ENCODE peak calls at places on chromosomes 12 and 14, in seven cellular contexts. G is transverse colon; Q is right lobe of liver; K is SK-N-SH; I is pancreas; L is fibroblast of lung; T is CD8-positive, alpha-beta T cell. Y is an unnamed sample.

GRCh38 chr12:80472912-80473500 is 29.0 kb downstream of the PTPRQ start:
- DNase-seq in G (no peak), Q (no peak), K (peak; percentile 20), I (no peak), L (peak; percentile 90), T (no peak), Y (no peak)

GRCh38 chr12:124786065-124786964 is 77.3 kb downstream of the SCARB1 start:
- DNase-seq in G (peak; percentile 53), Q (no peak), K (peak; percentile 98), I (no peak), L (peak; percentile 92), T (no peak), Y (no peak)

GRCh38 chr14:51398898-51399297 is 158.9 kb downstream of the TMX1 start:
- DNase-seq in G (no peak), Q (no peak), K (no peak), I (no peak), L (peak; percentile 83), T (no peak), Y (peak; percentile 95)

GRCh38 chr12:131091976-131092691 is 138.4 kb downstream of the ADGRD1 start:
- DNase-seq in G (peak; percentile 6), Q (peak; percentile 40), K (no peak), I (no peak), L (no peak), T (no peak), Y (peak; percentile 36)

GRCh38 chr14:77391441-77391840 is 14.3 kb downstream of the SAMD15 start:
- DNase-seq in G (no peak), Q (no peak), K (no peak), I (no peak), L (no peak), T (no peak), Y (no peak)

GRCh38 chr14:105851716-105852377 is 325.5 kb downstream of the TMEM121 start:
- DNase-seq in G (peak; percentile 4), Q (no peak), K (peak; percentile 26), I (peak; percentile 44), L (no peak), T (no peak), Y (peak; percentile 57)

GRCh38 chr12:29960113-29960512 is 176.4 kb upstream of the TMTC1 start:
- DNase-seq in G (no peak), Q (no peak), K (no peak), I (no peak), L (no peak), T (no peak), Y (no peak)

GRCh38 chr14:103561381-103562134 is 899 bp downstream of the BAG5 start:
- DNase-seq in G (no peak), Q (no peak), K (peak; percentile 74), I (peak; percentile 19), L (peak; percentile 55), T (no peak), Y (no peak)

GRCh38 chr12:120978296-120979219 is at the start of gene HNF1A:
- DNase-seq in G (peak; percentile 74), Q (peak; percentile 87), K (no peak), I (peak; percentile 86), L (no peak), T (no peak), Y (no peak)

GRCh38 chr14:69105326-69105725 is 47.6 kb downstream of the DCAF5 start:
- DNase-seq in G (no peak), Q (no peak), K (no peak), I (no peak), L (peak; percentile 63), T (no peak), Y (no peak)

GRCh38 chr14:81169711-81170103 is 51.1 kb downstream of the GTF2A1 start:
- DNase-seq in G (peak; percentile 70), Q (peak; percentile 81), K (peak; percentile 32), I (peak; percentile 59), L (peak; percentile 14), T (no peak), Y (no peak)

GRCh38 chr14:28059254-28059653 is 707.3 kb upstream of the FOXG1 start:
- DNase-seq in G (no peak), Q (no peak), K (no peak), I (no peak), L (no peak), T (no peak), Y (no peak)

GRCh38 chr12:3278681-3279414 is 201.7 kb downstream of the TSPAN9 start:
- DNase-seq in G (no peak), Q (no peak), K (no peak), I (no peak), L (no peak), T (no peak), Y (no peak)

GRCh38 chr14:66709292-66709691 is 201.3 kb downstream of the GPHN start:
- DNase-seq in G (no peak), Q (no peak), K (no peak), I (no peak), L (peak; percentile 24), T (no peak), Y (no peak)

GRCh38 chr12:78034025-78034424 is 203.3 kb downstream of the NAV3 start:
- DNase-seq in G (no peak), Q (no peak), K (no peak), I (no peak), L (peak; percentile 73), T (no peak), Y (no peak)

GRCh38 chr12:5037795-5038357 is 5.8 kb upstream of the KCNA5 start:
- DNase-seq in G (no peak), Q (no peak), K (no peak), I (no peak), L (no peak), T (no peak), Y (no peak)

GRCh38 chr12:13173537-13173936 is 23.0 kb upstream of the EMP1 start:
- DNase-seq in G (peak; percentile 41), Q (no peak), K (no peak), I (no peak), L (peak; percentile 89), T (no peak), Y (peak; percentile 53)

GRCh38 chr12:94706250-94706661 is 55.9 kb upstream of the TMCC3 start:
- DNase-seq in G (no peak), Q (no peak), K (no peak), I (no peak), L (no peak), T (no peak), Y (no peak)

GRCh38 chr12:30756074-30756473 is 1.3 kb upstream of the CAPRIN2 start:
- DNase-seq in G (no peak), Q (no peak), K (no peak), I (no peak), L (no peak), T (no peak), Y (no peak)

GRCh38 chr12:90399317-90399716 is 555.7 kb downstream of the CCER1 start:
- DNase-seq in G (no peak), Q (no peak), K (no peak), I (no peak), L (no peak), T (no peak), Y (no peak)

DNA sequence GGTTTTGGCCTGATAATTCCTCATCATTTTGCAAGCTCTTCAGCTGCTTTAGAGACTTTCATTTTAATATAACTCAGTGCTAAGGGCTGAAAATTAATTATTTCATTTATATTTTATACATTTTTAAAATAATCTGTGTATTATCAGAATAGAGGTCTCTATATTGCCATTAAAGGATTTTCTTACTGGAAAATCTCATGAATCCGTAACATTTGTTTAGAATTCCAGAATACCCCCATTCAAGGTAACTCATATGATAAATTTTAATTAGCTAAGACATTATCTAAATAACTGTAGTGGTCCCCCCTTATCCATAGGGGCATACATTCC is 51.6 kb downstream of the BMAL2 start:
- DNase-seq in G (no peak), Q (no peak), K (no peak), I (no peak), L (no peak), T (no peak), Y (no peak)
- TF ChIP-seq CTCF in G (no peak), Q (no peak), K (no peak), I (no peak), L (no peak), T (peak; percentile 18), Y (peak; percentile 48)

DNA sequence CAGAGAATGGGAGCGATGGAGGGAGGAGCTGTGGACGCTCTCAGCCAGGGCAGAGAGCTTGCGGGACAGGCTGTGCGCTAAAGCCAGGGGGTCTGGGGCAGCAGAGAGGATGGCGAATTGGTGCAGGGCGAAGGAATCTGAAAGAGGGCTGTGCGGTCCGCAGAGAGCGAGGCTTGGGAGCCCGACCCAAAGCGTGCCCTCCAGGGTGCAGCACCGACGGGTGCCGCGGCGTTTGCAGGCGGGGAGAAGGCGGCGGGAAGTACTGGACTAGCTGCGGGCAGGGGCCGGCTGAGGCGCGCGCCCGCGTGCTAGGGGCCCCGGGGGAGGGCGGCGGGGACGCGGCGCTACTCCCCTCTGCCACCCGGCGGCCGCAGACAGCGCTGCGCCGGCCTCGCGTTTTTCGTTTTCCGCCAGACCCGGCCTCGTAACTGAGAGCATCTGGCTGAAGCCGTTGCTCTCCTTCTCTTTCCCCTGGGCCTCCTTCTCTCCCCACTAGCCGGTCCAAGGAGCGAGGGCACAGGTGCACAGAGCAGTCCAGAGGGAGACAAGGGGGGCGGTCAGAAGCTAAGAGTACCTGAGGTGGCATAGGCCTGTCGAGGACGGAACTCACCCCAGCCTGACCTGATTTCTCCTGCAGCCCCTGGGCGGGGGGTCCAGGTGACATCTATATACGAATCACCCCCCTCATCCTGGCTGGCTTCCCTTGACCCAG is 24.9 kb downstream of the SLC6A12 start:
- DNase-seq in G (peak; percentile 59), Q (no peak), K (peak; percentile 96), I (peak; percentile 71), L (peak; percentile 48), T (no peak), Y (no peak)
- H3K4me1 ChIP-seq in G (peaks cover 3% of the 10 kb centered on the region), Q (no peaks in the 10 kb centered on the region), K (peaks cover 22% of the 10 kb centered on the region), I (no peaks in the 10 kb centered on the region), L (no peaks in the 10 kb centered on the region), T (peaks cover 7% of the 10 kb centered on the region), Y (no peaks in the 10 kb centered on the region)

DNA sequence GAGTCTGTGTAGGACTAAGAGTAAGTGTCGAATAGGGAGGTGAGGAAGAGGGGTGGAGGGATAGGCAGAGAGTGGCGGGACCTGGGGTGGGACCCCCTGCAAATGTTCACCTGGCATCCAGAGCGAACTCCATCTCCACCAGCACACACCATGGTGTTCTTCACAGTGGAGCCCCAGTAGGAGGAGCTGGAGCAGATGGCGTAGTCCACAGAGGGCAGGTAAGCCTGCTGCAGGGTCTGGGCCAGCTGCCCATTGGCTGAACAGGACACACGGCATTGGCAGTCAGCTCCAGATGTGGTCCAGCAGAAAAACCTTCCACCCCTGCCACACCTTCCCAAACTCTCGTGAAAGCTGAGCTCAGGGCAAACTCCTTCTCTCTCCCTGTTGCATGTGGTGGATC is 6.7 kb downstream of the CELA1 start:
- DNase-seq in G (no peak), Q (no peak), K (no peak), I (no peak), L (no peak), T (no peak), Y (no peak)
- H3K4me3 ChIP-seq in G (no peak overlapping the region), Q (no peak overlapping the region), K (no peak overlapping the region), I (no peak overlapping the region), L (no peak overlapping the region), T (no peak overlapping the region), Y (no peak overlapping the region)

GRCh38 chr14:90293766-90294471 is 37.6 kb downstream of the PSMC1 start:
- DNase-seq in G (no peak), Q (no peak), K (no peak), I (no peak), L (peak; percentile 52), T (no peak), Y (no peak)
- TF ChIP-seq CTCF in G (no peak), Q (no peak), K (peak; percentile 28), I (no peak), L (peak; percentile 18), T (no peak), Y (no peak)

DNA sequence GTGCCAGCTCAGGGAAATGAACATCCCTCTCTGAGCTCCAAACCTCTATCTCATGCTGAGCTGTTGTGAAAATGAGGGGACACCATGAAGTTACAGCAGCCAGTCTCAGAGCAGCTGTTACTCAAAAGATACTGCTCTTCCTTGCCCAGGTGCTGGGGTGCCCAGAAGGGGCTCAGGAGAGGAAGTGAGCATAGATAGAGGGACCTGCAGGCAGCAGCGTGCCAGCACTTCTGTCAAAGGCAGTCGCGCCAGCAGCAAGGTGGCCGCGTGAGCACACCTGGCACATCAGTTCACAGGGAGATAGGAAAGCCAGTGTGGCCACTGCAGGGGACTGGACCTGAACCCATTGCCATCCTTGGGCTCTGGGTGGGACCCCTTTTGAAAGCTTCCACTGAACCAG is 27.8 kb downstream of the C14orf132 start:
- DNase-seq in G (no peak), Q (no peak), K (no peak), I (no peak), L (no peak), T (no peak), Y (peak; percentile 45)
- H3K4me1 ChIP-seq in G (no peaks in the 10 kb centered on the region), Q (no peaks in the 10 kb centered on the region), K (peaks cover 26% of the 10 kb centered on the region), I (no peaks in the 10 kb centered on the region), L (no peaks in the 10 kb centered on the region), T (no peaks in the 10 kb centered on the region), Y (no peaks in the 10 kb centered on the region)

Y was measured in RWPE2.